ENCODE peak calls at places on chromosome 10, in eight cellular contexts. V, L, A, K, C, Y, S and F are unnamed samples.

GRCh38 chr10:9075420-9075819 is 1020.9 kb downstream of the GATA3 start:
- DNase-seq in A (no peak), Y (no peak), V (no peak), S (peak), K (no peak), C (no peak), L (no peak), F (no peak)

GRCh38 chr10:18822156-18822555 is 162.9 kb downstream of the ARL5B start:
- DNase-seq in Y (no peak), V (no peak), A (peak), L (peak), K (peak), S (no peak), C (no peak), F (no peak)

GRCh38 chr10:133401981-133402725 is 8.2 kb downstream of the MTG1 start:
- DNase-seq in V (no peak), L (no peak), Y (no peak), C (no peak), S (no peak), K (no peak), A (no peak), F (peak)

GRCh38 chr10:33211123-33211878 is 123.2 kb downstream of the NRP1 start:
- DNase-seq in C (no peak), K (peak), Y (peak), V (no peak), A (peak), S (peak), L (no peak), F (peak)

GRCh38 chr10:47247190-47248059 is 52.6 kb upstream of the GDF10 start:
- DNase-seq in S (no peak), K (no peak), C (no peak), L (no peak), V (no peak), A (no peak), Y (no peak), F (no peak)

GRCh38 chr10:102603946-102604345 is 40.3 kb upstream of the TRIM8 start:
- DNase-seq in K (no peak), Y (no peak), A (no peak), S (no peak), C (no peak), L (peak), V (no peak), F (no peak)

GRCh38 chr10:78805176-78805575 is 263.6 kb upstream of the ZMIZ1 start:
- DNase-seq in Y (peak), K (peak), C (peak), L (no peak), V (peak), S (peak), A (peak), F (no peak)

GRCh38 chr10:116769791-116770190 is 27.4 kb upstream of the HSPA12A start:
- DNase-seq in V (no peak), K (peak), A (peak), Y (peak), C (no peak), S (no peak), L (no peak), F (no peak)

GRCh38 chr10:44908936-44909335 is 2.2 kb upstream of the TMEM72 start:
- DNase-seq in L (no peak), S (no peak), A (no peak), C (no peak), V (no peak), Y (no peak), K (no peak), F (no peak)

GRCh38 chr10:3167611-3168330 is 4.8 kb downstream of the PITRM1 start:
- DNase-seq in K (no peak), S (no peak), Y (no peak), A (no peak), V (no peak), C (no peak), L (no peak), F (no peak)

GRCh38 chr10:3162533-3162932 is 10.0 kb downstream of the PITRM1 start:
- DNase-seq in Y (no peak), L (no peak), C (no peak), K (no peak), V (no peak), A (no peak), S (no peak), F (no peak)

GRCh38 chr10:3166496-3167290 is 5.9 kb downstream of the PITRM1 start:
- DNase-seq in S (no peak), K (no peak), V (no peak), Y (no peak), A (no peak), L (no peak), C (no peak), F (no peak)

GRCh38 chr10:3165196-3165595 is 7.4 kb downstream of the PITRM1 start:
- DNase-seq in S (no peak), Y (no peak), A (no peak), C (no peak), L (no peak), V (no peak), K (no peak), F (no peak)

DNA sequence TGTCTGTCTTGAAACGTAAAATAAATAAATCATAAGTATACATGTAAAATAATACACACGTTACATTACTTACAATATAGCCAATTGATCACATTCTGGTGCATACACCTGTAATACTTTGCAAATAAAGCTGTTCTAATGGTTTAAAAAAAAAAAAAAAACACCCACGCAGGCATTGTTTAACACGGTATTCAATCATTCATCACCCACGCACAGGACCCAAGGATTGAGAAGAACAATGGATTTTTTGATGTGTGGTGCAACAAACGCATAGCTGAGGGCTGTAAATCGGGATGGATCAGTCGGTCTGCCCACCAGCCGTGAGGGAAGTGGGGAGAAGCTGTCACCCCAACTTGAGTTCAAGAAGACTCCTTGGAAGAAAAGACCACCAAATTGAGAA is 8.7 kb downstream of the PITRM1 start:
- DNase-seq in V (no peak), C (no peak), Y (no peak), K (no peak), L (no peak), S (no peak), A (no peak), F (no peak)
- TF ChIP-seq CTCF in V (no peak), C (no peak), Y (no peak), K (no peak), L (no peak), S (no peak), A (no peak), F (no peak)

GRCh38 chr10:24197319-24197718 is 11.6 kb upstream of the KIAA1217 start:
- DNase-seq in K (no peak), A (no peak), V (no peak), S (no peak), L (no peak), Y (no peak), C (no peak), F (no peak)
- H3K4me3 ChIP-seq in K (no peak), A (no peak), V (no peak), S (no peak), L (no peak), Y (no peak), C (no peak), F (no peak)

GRCh38 chr10:52172581-52172980 is 141.5 kb upstream of the DKK1 start:
- DNase-seq in C (no peak), V (no peak), L (peak), S (no peak), Y (peak), A (no peak), K (no peak), F (no peak)
- TF ChIP-seq CTCF in C (no peak), V (no peak), L (no peak), S (no peak), Y (peak), A (no peak), K (no peak), F (no peak)

GRCh38 chr10:6386960-6387359 is 184.2 kb downstream of the PFKFB3 start:
- DNase-seq in C (no peak), Y (no peak), L (no peak), S (no peak), V (no peak), A (no peak), K (no peak), F (no peak)

GRCh38 chr10:6384031-6384430 is 181.3 kb downstream of the PFKFB3 start:
- DNase-seq in K (no peak), A (no peak), V (no peak), L (no peak), C (no peak), S (no peak), Y (no peak), F (no peak)

GRCh38 chr10:6384847-6385246 is 182.1 kb downstream of the PFKFB3 start:
- DNase-seq in V (no peak), C (no peak), S (no peak), K (no peak), A (no peak), Y (no peak), L (no peak), F (no peak)

GRCh38 chr10:6386346-6386745 is 183.6 kb downstream of the PFKFB3 start:
- DNase-seq in C (no peak), S (no peak), A (no peak), K (no peak), V (no peak), L (no peak), Y (no peak), F (peak)

GRCh38 chr10:6385683-6386082 is 183.0 kb downstream of the PFKFB3 start:
- DNase-seq in C (peak), L (no peak), K (peak), Y (peak), A (peak), V (no peak), S (no peak), F (no peak)
- H3K4me3 ChIP-seq in C (no peak), L (no peak), K (no peak), Y (no peak), A (no peak), V (no peak), S (no peak), F (no peak)